ENCODE peak calls at places on chromosomes 11 and 22, in four cellular contexts. I is H1, X is K562, V is HepG2. F is an unnamed sample.

GRCh38 chr11:18408558-18409242 is 3.4 kb upstream of the LDHC start:
- DNase-seq in X (no peak), V (no peak), I (no peak), F (no peak)

GRCh38 chr11:124898711-124899110 is 1.0 kb upstream of the ROBO4 start:
- DNase-seq in I (peak; percentile 47), X (no peak), V (peak; percentile 44), F (peak; percentile 93)

GRCh38 chr11:60929774-60930173 is 5.5 kb downstream of the TMEM132A start:
- DNase-seq in I (no peak), V (no peak), X (no peak), F (no peak)

GRCh38 chr11:22670803-22671202 is 4.4 kb downstream of the GAS2 start:
- DNase-seq in X (no peak), V (peak; percentile 39), I (no peak), F (peak; percentile 44)

GRCh38 chr11:107999759-108000455 is 8.8 kb upstream of the CUL5 start:
- DNase-seq in X (peak; percentile 59), V (peak; percentile 72), I (peak; percentile 72), F (peak; percentile 61)

GRCh38 chr22:48968201-48968959 is 859.3 kb downstream of the BRD1 start:
- DNase-seq in V (peak; percentile 23), I (peak; percentile 66), X (peak; percentile 15), F (no peak)

GRCh38 chr11:43537831-43538230 is 142.7 kb upstream of the HSD17B12 start:
- DNase-seq in I (no peak), V (no peak), X (no peak), F (no peak)

GRCh38 chr22:16955678-16956210 is 52.3 kb downstream of the GAB4 start:
- DNase-seq in V (no peak), I (peak; percentile 20), X (no peak), F (no peak)

GRCh38 chr11:85810521-85810870 is 445 bp downstream of the SYTL2 start:
- DNase-seq in X (no peak), I (peak; percentile 58), V (no peak), F (no peak)

GRCh38 chr11:75558939-75559843 is 2.9 kb upstream of the SERPINH1 start:
- DNase-seq in X (peak; percentile 65), V (no peak), I (no peak), F (peak; percentile 71)

GRCh38 chr11:5197538-5197937 is 2.9 kb downstream of the OR51V1 start:
- DNase-seq in I (no peak), X (no peak), V (no peak), F (peak; percentile 20)

GRCh38 chr22:25193548-25193947 is 6.1 kb upstream of the CRYBB3 start:
- DNase-seq in X (peak; percentile 40), I (no peak), V (no peak), F (no peak)

GRCh38 chr22:28426346-28427132 is 253.1 kb downstream of the TTC28 start:
- DNase-seq in V (peak; percentile 15), I (no peak), X (no peak), F (peak; percentile 56)

GRCh38 chr22:46052801-46053562 is 76.0 kb upstream of the WNT7B start:
- DNase-seq in I (no peak), X (no peak), V (no peak), F (peak; percentile 58)

GRCh38 chr11:112511906-112512305 is 251.2 kb upstream of the PLET1 start:
- DNase-seq in X (no peak), I (no peak), V (no peak), F (no peak)

GRCh38 chr22:37126383-37126782 is 16.9 kb upstream of the TMPRSS6 start:
- DNase-seq in X (peak; percentile 52), I (no peak), V (peak; percentile 20), F (no peak)

GRCh38 chr11:14547440-14547839 is 27.3 kb upstream of the PSMA1 start:
- DNase-seq in I (no peak), V (peak; percentile 22), X (no peak), F (no peak)

GRCh38 chr11:57597461-57597892 is at the start of gene SERPING1:
- DNase-seq in I (no peak), X (no peak), V (no peak), F (no peak)

GRCh38 chr22:23305922-23306374 is 125.6 kb downstream of the BCR start:
- DNase-seq in V (no peak), X (no peak), I (no peak), F (peak; percentile 96)

GRCh38 chr22:17918840-17919239 is 105.5 kb downstream of the MICAL3 start:
- DNase-seq in V (no peak), I (no peak), X (no peak), F (no peak)

GRCh38 chr11:17839450-17839849 is 104.9 kb downstream of the KCNC1 start:
- DNase-seq in I (no peak), V (no peak), X (no peak), F (no peak)

GRCh38 chr22:20611418-20611817 is 104.0 kb downstream of the MED15 start:
- DNase-seq in V (no peak), I (no peak), X (no peak), F (no peak)

GRCh38 chr11:61307354-61307753 is 12.2 kb upstream of the VWCE start:
- DNase-seq in X (no peak), V (no peak), I (no peak), F (no peak)

GRCh38 chr11:19715373-19715772 is 2.7 kb downstream of the NAV2 start:
- DNase-seq in I (no peak), V (no peak), X (no peak), F (peak; percentile 95)

GRCh38 chr11:64251722-64251985 is 324 bp downstream of the PLCB3 start:
- DNase-seq in X (no peak), V (no peak), I (no peak), F (peak; percentile 21)

GRCh38 chr11:64253481-64253880 is 2.2 kb downstream of the PLCB3 start:
- DNase-seq in I (no peak), X (no peak), V (no peak), F (no peak)

GRCh38 chr11:64253043-64253442 is 1.7 kb downstream of the PLCB3 start:
- DNase-seq in V (no peak), X (no peak), I (no peak), F (no peak)

GRCh38 chr11:64250875-64251721 is at the start of gene PLCB3:
- DNase-seq in I (peak; percentile 86), V (no peak), X (peak; percentile 84), F (peak; percentile 40)

DNA sequence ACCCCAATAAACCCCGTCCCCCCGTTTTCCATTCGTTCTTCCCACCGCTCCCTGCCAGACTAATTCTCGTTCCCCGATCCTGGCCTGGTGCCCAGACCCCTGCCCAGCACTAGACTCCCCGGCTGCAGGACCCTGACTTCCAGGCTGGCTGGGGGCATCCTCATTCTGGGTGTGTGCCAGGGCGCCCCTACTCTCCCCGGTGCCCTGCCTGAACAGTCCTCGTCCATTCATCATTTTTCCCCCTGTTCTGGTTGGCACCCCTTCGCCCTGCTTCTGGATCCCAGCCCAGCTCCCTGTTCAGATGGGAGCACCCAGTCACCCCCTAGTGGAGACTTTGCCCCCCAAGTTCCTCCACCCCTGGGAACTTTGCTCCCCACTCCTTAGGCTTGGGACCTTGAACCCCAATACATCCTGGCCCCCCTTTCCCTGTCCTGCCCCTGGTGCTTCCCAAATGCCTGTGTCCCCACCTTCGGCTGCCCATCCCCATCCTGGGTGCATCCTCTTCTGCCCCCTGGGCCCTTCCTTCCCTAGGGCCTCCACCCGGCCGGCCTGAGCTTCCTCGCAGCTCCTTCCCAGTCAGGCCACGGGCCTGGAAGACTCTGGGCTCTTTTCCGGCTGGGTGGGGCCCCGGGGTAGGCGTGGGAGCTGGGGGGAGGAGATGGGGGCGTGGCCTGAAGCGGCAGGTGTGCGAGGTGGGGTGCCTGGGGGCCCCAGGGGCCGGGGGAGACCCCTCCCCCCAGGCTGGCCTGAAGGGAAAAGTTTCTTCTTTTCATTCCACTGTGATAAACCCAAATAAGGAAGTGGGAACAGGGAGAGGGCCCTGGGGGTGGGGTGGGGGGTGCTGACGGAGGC is 882 bp downstream of the PLCB3 start:
- DNase-seq in V (no peak), X (peak; percentile 75), I (peak; percentile 68), F (no peak)
- TF ChIP-seq JUN in V (no peak), X (no peak), I (no peak), F (no peak)

DNA sequence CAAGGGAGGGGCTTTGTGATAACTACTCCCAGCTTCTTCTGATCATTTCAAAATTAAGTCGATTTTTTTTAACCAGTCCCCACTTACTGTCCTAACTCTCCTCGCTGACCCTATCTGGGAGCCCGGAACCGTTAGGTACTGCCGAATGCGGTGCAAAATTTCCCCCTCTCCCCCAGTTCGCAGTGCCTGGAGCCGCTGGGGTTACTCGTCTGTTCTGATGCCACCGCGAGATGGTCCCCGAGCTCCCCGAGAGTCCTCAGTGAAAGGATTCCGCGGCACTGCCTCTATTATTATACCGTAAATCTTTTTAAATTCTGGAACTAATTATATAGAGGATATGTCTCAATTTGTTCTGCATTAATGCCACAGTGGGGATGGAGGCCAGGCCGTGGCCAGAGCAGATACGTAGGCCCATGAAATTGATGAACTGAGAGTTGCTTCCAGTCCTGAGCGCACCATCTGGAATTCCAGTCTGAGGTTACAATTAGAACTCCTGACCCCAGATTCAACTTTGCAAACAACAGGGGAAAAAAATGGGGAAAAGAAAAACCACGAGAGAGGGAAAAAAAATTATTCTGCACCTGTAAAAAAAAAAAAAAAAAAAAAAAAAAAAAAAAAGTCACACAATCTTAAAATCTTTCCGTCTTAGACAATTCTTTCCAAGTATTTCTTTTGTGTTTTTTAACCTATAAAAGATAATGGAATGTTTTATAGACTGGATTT is 4.3 kb upstream of the WT1 start:
- DNase-seq in V (no peak), I (no peak), X (no peak), F (no peak)
- TF ChIP-seq EZH2 in V (no peak), I (no peak), X (no peak), F (no peak)

GRCh38 chr11:74434528-74434927 is 32.8 kb downstream of the KCNE3 start:
- DNase-seq in V (no peak), I (no peak), X (no peak), F (no peak)

GRCh38 chr11:74438681-74439080 is 28.7 kb downstream of the KCNE3 start:
- DNase-seq in I (no peak), V (no peak), X (no peak), F (no peak)

GRCh38 chr11:74443071-74443864 is 24.1 kb downstream of the KCNE3 start:
- DNase-seq in X (no peak), V (peak; percentile 56), I (no peak), F (peak; percentile 70)

GRCh38 chr11:74442601-74443000 is 24.7 kb downstream of the KCNE3 start:
- DNase-seq in I (no peak), V (no peak), X (no peak), F (no peak)

DNA sequence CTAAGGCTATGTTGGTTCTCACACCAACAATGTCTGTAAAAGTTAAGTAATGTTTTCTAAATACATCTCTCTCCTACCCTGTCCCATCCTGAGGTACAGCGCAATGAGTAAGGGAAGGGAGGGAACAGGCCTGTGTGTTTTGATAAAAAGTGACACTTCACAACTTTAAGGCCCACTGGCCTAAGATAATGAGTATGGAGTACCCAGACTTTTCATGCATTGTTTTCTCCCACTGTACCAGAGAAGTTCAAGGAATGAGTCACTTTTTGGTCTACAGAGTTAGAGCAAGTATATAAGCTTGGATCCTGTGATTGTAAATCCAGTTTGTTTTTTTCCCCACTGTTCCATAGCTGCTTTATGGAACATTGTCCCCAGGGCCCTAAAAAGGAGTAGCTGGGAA is 29.9 kb downstream of the KCNE3 start:
- DNase-seq in V (no peak), I (no peak), X (no peak), F (peak; percentile 82)
- TF ChIP-seq JUN in V (no peak), I (no peak), X (no peak), F (peak; percentile 57)

DNA sequence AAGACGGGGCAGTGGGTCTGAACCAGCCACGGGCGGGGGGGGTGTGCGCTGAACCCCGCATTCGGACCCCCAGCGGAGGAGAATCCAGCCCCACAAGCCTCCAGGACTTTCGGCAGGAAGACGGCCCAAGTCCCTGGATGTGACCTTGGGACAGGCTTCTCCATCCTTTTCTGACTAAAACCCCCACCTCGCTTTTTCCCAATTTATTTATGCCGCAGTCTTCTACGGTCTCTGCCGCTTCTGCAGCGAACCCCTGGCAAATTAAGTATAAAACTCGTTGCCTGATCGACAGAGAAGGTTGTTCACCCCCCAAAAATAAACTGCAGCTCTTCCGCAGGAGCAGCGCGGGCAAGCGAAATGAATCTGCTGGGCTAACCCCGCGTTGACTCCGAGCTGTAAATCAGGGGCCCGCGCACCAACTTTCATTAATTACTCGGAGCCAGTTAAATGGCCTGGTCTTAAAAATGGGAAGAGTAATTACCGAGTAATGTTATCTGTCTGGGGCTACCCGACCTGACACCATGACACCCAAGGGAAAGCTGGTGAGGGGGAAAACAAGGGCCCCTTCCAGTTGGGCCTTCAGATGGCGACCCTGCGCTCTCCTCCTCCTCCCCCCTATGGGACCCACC is 6.6 kb downstream of the WT1 start:
- DNase-seq in X (no peak), V (no peak), I (no peak), F (no peak)
- TF ChIP-seq EZH2 in X (no peak), V (no peak), I (no peak), F (no peak)

F was measured in endothelial cell of umbilical vein.